ENCODE peak calls at places on chromosome 12, in seven cellular contexts. C is stimulated activated effector memory CD8-positive, alpha-beta T cell treated with anti-CD3 and anti-CD28 coated beads, Interleukin-12 subunit alpha, Interleukin-12 subunit beta, amount 100 ng/mL, for 72 hours; Y is AG09309; Q is adrenal gland; Z is GM04504; I is A172; V is GM12865. P is an unnamed sample.

GRCh38 chr12:87866602-87867292 is 162.5 kb downstream of the C12orf50 start:
- DNase-seq in C (no peak), Y (no peak), Q (no peak), Z (no peak), I (peak; percentile 20), V (peak; percentile 16), P (peak; percentile 51)

GRCh38 chr12:114902665-114903393 is 218.9 kb upstream of the TBX3 start:
- DNase-seq in C (no peak), Y (peak; percentile 80), Q (no peak), Z (no peak), I (no peak), V (peak; percentile 15), P (no peak)

GRCh38 chr12:6952121-6952859 is 1.1 kb downstream of the PTPN6 start:
- DNase-seq in C (no peak), Y (no peak), Q (peak; percentile 1), Z (no peak), I (no peak), V (no peak), P (no peak)

GRCh38 chr12:132222096-132222807 is 78.0 kb downstream of the NOC4L start:
- DNase-seq in C (no peak), Y (no peak), Q (no peak), Z (peak; percentile 13), I (peak; percentile 40), V (peak; percentile 50), P (peak; percentile 84)

GRCh38 chr12:18718462-18718861 is 19.4 kb downstream of the PLCZ1 start:
- DNase-seq in C (no peak), Y (no peak), Q (no peak), Z (no peak), I (no peak), V (no peak), P (no peak)

GRCh38 chr12:93380480-93381121 is 2.9 kb downstream of the NUDT4 start:
- DNase-seq in C (no peak), Y (no peak), Q (no peak), Z (no peak), I (no peak), V (no peak), P (peak; percentile 56)

GRCh38 chr12:53325539-53326061 is 4.2 kb upstream of the AAAS start:
- DNase-seq in C (peak; percentile 6), Y (no peak), Q (peak; percentile 59), Z (no peak), I (no peak), V (peak; percentile 18), P (no peak)

GRCh38 chr12:63862187-63863107 is 17.9 kb downstream of the SRGAP1 start:
- DNase-seq in C (no peak), Y (no peak), Q (peak; percentile 67), Z (no peak), I (peak; percentile 46), V (no peak), P (no peak)

GRCh38 chr12:113134521-113134951 is 1.0 kb downstream of the RASAL1 start:
- DNase-seq in C (no peak), Y (no peak), Q (no peak), Z (no peak), I (no peak), V (no peak), P (peak; percentile 50)

GRCh38 chr12:47903151-47903611 is 1.6 kb downstream of the VDR start:
- DNase-seq in C (no peak), Y (peak; percentile 45), Q (peak; percentile 57), Z (peak; percentile 55), I (peak; percentile 30), V (peak; percentile 63), P (peak; percentile 29)

GRCh38 chr12:106137456-106138278 is 1.1 kb downstream of the NUAK1 start:
- DNase-seq in C (no peak), Y (no peak), Q (no peak), Z (no peak), I (no peak), V (no peak), P (no peak)

GRCh38 chr12:54991992-54992377 is 7.4 kb upstream of the TESPA1 start:
- DNase-seq in C (no peak), Y (no peak), Q (no peak), Z (no peak), I (no peak), V (peak; percentile 36), P (peak; percentile 74)

GRCh38 chr12:44246481-44247105 is 410.7 kb downstream of the TMEM117 start:
- DNase-seq in C (no peak), Y (no peak), Q (no peak), Z (no peak), I (no peak), V (no peak), P (no peak)

P was measured in NAMALWA.